ENCODE peak calls at places on chromosomes 4 and X, in four cellular contexts. One of them, this sample, is unnamed.

GRCh38 chr4:79087091-79087490 is 147.9 kb upstream of the PAQR3 start:
- DNase-seq in mammary epithelial cell: no peak
- DNase-seq in D341Med: no peak
- DNase-seq in fibroblast of lung: no peak
- DNase-seq in this sample: no peak

GRCh38 chrX:57445046-57445445 is 146.8 kb upstream of the ZXDB start:
- DNase-seq in D341Med: no peak
- DNase-seq in mammary epithelial cell: peak
- DNase-seq in fibroblast of lung: no peak
- DNase-seq in this sample: no peak

GRCh38 chr4:6437682-6438264 is 34.6 kb downstream of the PPP2R2C start:
- DNase-seq in mammary epithelial cell: no peak
- DNase-seq in fibroblast of lung: no peak
- DNase-seq in D341Med: no peak
- DNase-seq in this sample: no peak

GRCh38 chr4:182351485-182351884 is 108.3 kb downstream of the TENM3 start:
- DNase-seq in mammary epithelial cell: no peak
- DNase-seq in fibroblast of lung: no peak
- DNase-seq in D341Med: no peak
- DNase-seq in this sample: no peak

GRCh38 chr4:136281889-136282288 is 1250.4 kb downstream of the PCDH18 start:
- DNase-seq in fibroblast of lung: no peak
- DNase-seq in D341Med: no peak
- DNase-seq in mammary epithelial cell: no peak
- DNase-seq in this sample: no peak

GRCh38 chrX:42149281-42149680 is 225.9 kb upstream of the CASK start:
- DNase-seq in fibroblast of lung: no peak
- DNase-seq in D341Med: no peak
- DNase-seq in mammary epithelial cell: no peak
- DNase-seq in this sample: no peak

GRCh38 chr4:136863756-136864155 is 668.5 kb downstream of the PCDH18 start:
- DNase-seq in fibroblast of lung: peak
- DNase-seq in D341Med: no peak
- DNase-seq in mammary epithelial cell: no peak
- DNase-seq in this sample: peak

GRCh38 chr4:33407496-33407895 is 2687.3 kb downstream of the PCDH7 start:
- DNase-seq in mammary epithelial cell: no peak
- DNase-seq in fibroblast of lung: no peak
- DNase-seq in D341Med: no peak
- DNase-seq in this sample: no peak

GRCh38 chr4:5206391-5206790 is 155.1 kb downstream of the STK32B start:
- DNase-seq in D341Med: no peak
- DNase-seq in mammary epithelial cell: peak
- DNase-seq in fibroblast of lung: peak
- DNase-seq in this sample: no peak

GRCh38 chrX:11214346-11215190 is 78.6 kb upstream of the AMELX start:
- DNase-seq in mammary epithelial cell: no peak
- DNase-seq in fibroblast of lung: no peak
- DNase-seq in D341Med: no peak
- DNase-seq in this sample: no peak

GRCh38 chr4:174005422-174005821 is 278.0 kb downstream of the FBXO8 start:
- DNase-seq in fibroblast of lung: no peak
- DNase-seq in mammary epithelial cell: no peak
- DNase-seq in D341Med: no peak
- DNase-seq in this sample: peak

GRCh38 chr4:10200869-10201268 is 84.3 kb upstream of the WDR1 start:
- DNase-seq in D341Med: peak
- DNase-seq in mammary epithelial cell: no peak
- DNase-seq in fibroblast of lung: no peak
- DNase-seq in this sample: no peak

GRCh38 chrX:134949271-134949670 is 41.5 kb upstream of the SMIM10 start:
- DNase-seq in fibroblast of lung: peak
- DNase-seq in mammary epithelial cell: no peak
- DNase-seq in D341Med: no peak
- DNase-seq in this sample: no peak

GRCh38 chrX:40237745-40238178 is 140.0 kb upstream of the BCOR start:
- DNase-seq in mammary epithelial cell: no peak
- DNase-seq in fibroblast of lung: no peak
- DNase-seq in D341Med: no peak
- DNase-seq in this sample: no peak

GRCh38 chr4:172826866-172827265 is 341.7 kb upstream of the GALNT7 start:
- DNase-seq in mammary epithelial cell: no peak
- DNase-seq in D341Med: no peak
- DNase-seq in fibroblast of lung: peak
- DNase-seq in this sample: peak

GRCh38 chrX:104335765-104336164 is 81.0 kb upstream of the ESX1 start:
- DNase-seq in mammary epithelial cell: peak
- DNase-seq in fibroblast of lung: peak
- DNase-seq in D341Med: no peak
- DNase-seq in this sample: no peak

GRCh38 chr4:2266181-2266580 is 4.3 kb upstream of the MXD4 start:
- DNase-seq in D341Med: no peak
- DNase-seq in fibroblast of lung: peak
- DNase-seq in mammary epithelial cell: no peak
- DNase-seq in this sample: no peak

GRCh38 chr4:41531561-41532245 is 6.3 kb upstream of the LIMCH1 start:
- DNase-seq in D341Med: no peak
- DNase-seq in fibroblast of lung: peak
- DNase-seq in mammary epithelial cell: no peak
- DNase-seq in this sample: no peak

GRCh38 chrX:41909068-41909467 is 14.3 kb downstream of the CASK start:
- DNase-seq in D341Med: no peak
- DNase-seq in fibroblast of lung: no peak
- DNase-seq in mammary epithelial cell: no peak
- DNase-seq in this sample: no peak

GRCh38 chrX:12946838-12947544 is 27.9 kb upstream of the TMSB4X start:
- DNase-seq in mammary epithelial cell: peak
- DNase-seq in fibroblast of lung: peak
- DNase-seq in D341Med: peak
- DNase-seq in this sample: peak

GRCh38 chr4:73661646-73662119 is 41.4 kb upstream of the RASSF6 start:
- DNase-seq in mammary epithelial cell: peak
- DNase-seq in D341Med: no peak
- DNase-seq in fibroblast of lung: peak
- DNase-seq in this sample: no peak

GRCh38 chr4:11463707-11464106 is 35.0 kb upstream of the HS3ST1 start:
- DNase-seq in D341Med: no peak
- DNase-seq in fibroblast of lung: no peak
- DNase-seq in mammary epithelial cell: no peak
- DNase-seq in this sample: no peak